ENCODE peak calls at places on chromosome 21, in nine cellular contexts. C is mucosa of descending colon, T is psoas muscle, R is endodermal cell, A is adipocyte, U is HAP-1, B is H9, E is MG63, H is thoracic aorta. L is an unnamed sample. For H3K9me3, the result is how much of the 10 kb centered on the place peaks cover.

GRCh38 chr21:40466893-40467483 is 380.0 kb downstream of the DSCAM start:
- DNase-seq in C (peak), T (no peak), A (peak), H (no peak), B (no peak), U (no peak), E (no peak), R (no peak), L (peak)

GRCh38 chr21:33314096-33314495 is 10.7 kb upstream of the IFNAR1 start:
- DNase-seq in T (no peak), U (no peak), H (no peak), A (peak), B (no peak), E (no peak), C (no peak), R (no peak), L (peak)

GRCh38 chr21:44337941-44338895 is 972 bp downstream of the CFAP410 start:
- DNase-seq in H (peak), C (peak), U (peak), A (peak), B (peak), E (peak), R (peak), T (peak), L (peak)

GRCh38 chr21:31248598-31248997 is 95.5 kb downstream of the TIAM1 start:
- DNase-seq in A (peak), R (no peak), U (no peak), B (no peak), E (no peak), T (no peak), C (no peak), H (no peak), L (peak)

GRCh38 chr21:35697321-35697808 is 363.0 kb downstream of the SETD4 start:
- DNase-seq in E (peak), U (no peak), A (peak), C (peak), H (no peak), B (no peak), R (no peak), T (peak), L (peak)

GRCh38 chr21:35390013-35390776 is 341.1 kb upstream of the RUNX1 start:
- DNase-seq in A (peak), R (no peak), H (no peak), T (no peak), E (peak), U (no peak), C (no peak), B (no peak), L (peak)

GRCh38 chr21:39386194-39386593 is 37.3 kb upstream of the HMGN1 start:
- DNase-seq in E (peak), U (no peak), B (peak), A (peak), C (no peak), R (no peak), T (peak), H (no peak), L (no peak)

GRCh38 chr21:17585875-17586450 is 26.7 kb downstream of the BTG3 start:
- DNase-seq in E (no peak), U (peak), R (no peak), H (no peak), A (peak), T (no peak), B (no peak), C (peak), L (peak)

GRCh38 chr21:42747746-42748351 is 94.4 kb downstream of the PDE9A start:
- DNase-seq in A (no peak), U (no peak), H (no peak), E (no peak), R (no peak), B (no peak), T (no peak), C (no peak), L (no peak)

GRCh38 chr21:32653326-32653901 is 41.2 kb upstream of the CFAP298 start:
- DNase-seq in R (peak), B (peak), C (peak), T (no peak), E (no peak), A (peak), H (no peak), U (peak), L (no peak)

GRCh38 chr21:22288885-22289509 is 1290.8 kb downstream of the NCAM2 start:
- DNase-seq in R (no peak), B (no peak), T (no peak), H (no peak), A (no peak), C (no peak), E (no peak), U (no peak), L (no peak)
- H3K9me3 ChIP-seq in R (under half), B (under half), T (under half), H (under half), A (under half), C (under half), E (under half), U (under half), L (under half)

GRCh38 chr21:9753943-9754342 is 767.4 kb upstream of the TPTE start:
- DNase-seq in H (no peak), T (no peak), E (no peak), A (no peak), R (no peak), C (no peak), U (no peak), B (no peak), L (no peak)

GRCh38 chr21:9758888-9759287 is 762.5 kb upstream of the TPTE start:
- DNase-seq in A (no peak), B (no peak), C (no peak), R (no peak), T (no peak), H (no peak), U (no peak), E (no peak), L (no peak)

GRCh38 chr21:9758141-9758540 is 763.2 kb upstream of the TPTE start:
- DNase-seq in H (no peak), T (no peak), B (no peak), E (no peak), U (no peak), R (no peak), C (no peak), A (no peak), L (no peak)

GRCh38 chr21:9756677-9757076 is 764.7 kb upstream of the TPTE start:
- DNase-seq in B (no peak), R (no peak), T (no peak), E (no peak), C (no peak), U (no peak), H (no peak), A (no peak), L (no peak)

GRCh38 chr21:9755611-9756010 is 765.8 kb upstream of the TPTE start:
- DNase-seq in R (no peak), A (no peak), T (no peak), U (no peak), B (no peak), E (no peak), C (no peak), H (no peak), L (no peak)
- H3K9me3 ChIP-seq in R (half or more), A (under half), T (under half), U (under half), B (half or more), E (under half), C (half or more), H (under half), L (under half)

GRCh38 chr21:29073222-29074006 is at the start of gene CCT8:
- DNase-seq in E (peak), U (peak), T (peak), B (peak), H (peak), R (peak), C (peak), A (peak), L (peak)
- H3K9me3 ChIP-seq in E (under half), U (under half), T (under half), B (under half), H (under half), R (under half), C (under half), A (under half), L (under half)

GRCh38 chr21:15410853-15411252 is 318.9 kb upstream of the USP25 start:
- DNase-seq in A (no peak), C (no peak), B (no peak), R (no peak), U (no peak), E (no peak), T (no peak), H (no peak), L (no peak)

GRCh38 chr21:15414057-15414456 is 315.7 kb upstream of the USP25 start:
- DNase-seq in B (no peak), H (no peak), E (no peak), T (no peak), A (no peak), R (no peak), U (no peak), C (no peak), L (no peak)

GRCh38 chr21:15421521-15421920 is 308.3 kb upstream of the USP25 start:
- DNase-seq in E (no peak), U (no peak), A (no peak), C (no peak), T (no peak), B (no peak), H (no peak), R (no peak), L (peak)

DNA sequence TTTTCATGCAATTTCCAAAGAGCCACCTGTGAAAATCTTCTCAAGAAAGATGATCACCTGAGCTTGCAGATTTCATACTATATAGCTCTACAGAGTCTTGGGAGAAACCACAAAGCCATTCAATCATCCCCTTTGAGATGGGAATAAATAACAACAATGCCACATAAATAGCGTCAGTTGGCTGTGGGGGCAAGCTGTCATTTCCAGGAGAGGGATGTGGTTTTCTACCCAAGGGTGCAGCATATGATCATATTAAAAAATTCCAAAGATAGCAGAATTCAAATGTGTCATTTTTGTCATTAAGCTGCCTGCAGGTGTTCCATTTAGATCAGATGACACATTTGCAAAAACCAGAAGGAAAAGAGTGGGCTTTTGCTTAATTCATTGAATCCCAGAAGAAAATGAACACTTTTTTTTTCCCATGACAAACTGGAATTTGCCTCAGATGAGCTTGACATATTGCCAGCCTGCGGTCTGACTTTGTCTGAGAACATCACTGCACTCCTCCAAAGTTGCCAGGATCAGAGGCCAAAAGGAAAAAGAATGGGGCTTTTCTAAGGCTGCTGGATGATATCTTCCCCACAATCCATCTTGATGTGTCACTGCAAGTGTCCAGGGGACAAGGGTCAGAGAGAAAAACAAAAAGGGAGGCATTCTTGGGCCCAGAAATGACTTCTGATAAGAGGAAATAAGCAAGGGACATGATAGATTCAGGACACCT is 314.1 kb upstream of the USP25 start:
- DNase-seq in E (peak), R (no peak), B (no peak), A (no peak), H (no peak), T (no peak), C (no peak), U (no peak), L (no peak)
- H3K9me3 ChIP-seq in E (under half), R (under half), B (under half), A (under half), H (under half), T (under half), C (under half), U (under half), L (under half)

GRCh38 chr21:36883532-36884486 is 82.7 kb downstream of the HLCS start:
- DNase-seq in H (no peak), C (no peak), U (no peak), A (no peak), T (no peak), E (no peak), B (no peak), R (no peak), L (peak)
- H3K9me3 ChIP-seq in H (under half), C (under half), U (under half), A (under half), T (under half), E (under half), B (under half), R (under half), L (under half)

L was measured in fibroblast of lung.